ENCODE peak calls at places on chromosome 4, in eight cellular contexts. P is uterus, D is fibroblast of lung, T is ovary, A is fibroblast of pulmonary artery, B is dorsolateral prefrontal cortex, R is upper lobe of left lung, O is breast epithelium. Q is an unnamed sample.
A peak's percentile ranks its signal among the peaks of the same experiment; 100 is the strongest.

GRCh38 chr4:15883611-15884243 is 54.8 kb downstream of the FGFBP1 start:
- DNase-seq in T (no peak), O (no peak), B (no peak), R (no peak), D (no peak), P (no peak), A (no peak), Q (no peak)

GRCh38 chr4:147139455-147140198 is 194.0 kb upstream of the TTC29 start:
- DNase-seq in T (no peak), B (no peak), D (no peak), P (no peak), A (no peak), O (no peak), R (no peak), Q (no peak)

GRCh38 chr4:112633477-112634235 is 3.1 kb downstream of the ZGRF1 start:
- DNase-seq in R (no peak), O (no peak), A (peak; percentile 71), T (no peak), D (peak; percentile 23), P (no peak), B (no peak), Q (peak; percentile 48)

GRCh38 chr4:142959156-142959555 is 113.1 kb upstream of the INPP4B start:
- DNase-seq in B (no peak), D (peak; percentile 27), O (no peak), R (no peak), A (no peak), T (no peak), P (no peak), Q (peak; percentile 1)

GRCh38 chr4:42588909-42589308 is 68.0 kb downstream of the ATP8A1 start:
- DNase-seq in P (no peak), O (no peak), T (no peak), A (no peak), R (no peak), D (no peak), B (no peak), Q (no peak)

GRCh38 chr4:99405433-99406115 is 29.6 kb downstream of the ADH7 start:
- DNase-seq in T (peak; percentile 89), R (peak; percentile 44), D (peak; percentile 65), B (no peak), O (peak; percentile 49), A (peak; percentile 90), P (peak; percentile 83), Q (peak; percentile 82)

GRCh38 chr4:171650543-171650942 is 162.7 kb upstream of the GALNTL6 start:
- DNase-seq in R (no peak), T (no peak), D (no peak), B (no peak), P (no peak), A (no peak), O (no peak), Q (no peak)

GRCh38 chr4:141636771-141637460 is 533 bp downstream of the IL15 start:
- DNase-seq in D (peak; percentile 69), O (peak; percentile 17), A (peak; percentile 51), R (peak; percentile 34), B (no peak), P (peak; percentile 29), T (peak; percentile 17), Q (peak; percentile 72)

GRCh38 chr4:27149541-27150212 is 289.0 kb downstream of the STIM2 start:
- DNase-seq in R (no peak), A (peak; percentile 14), B (no peak), D (peak; percentile 80), O (no peak), P (no peak), T (no peak), Q (peak; percentile 40)

GRCh38 chr4:15451866-15452765 is 17.6 kb upstream of the CC2D2A start:
- DNase-seq in D (peak; percentile 99), B (no peak), T (no peak), P (no peak), A (peak; percentile 93), R (no peak), O (no peak), Q (peak; percentile 89)

GRCh38 chr4:2534904-2535385 is 1.5 kb upstream of the FAM193A start:
- DNase-seq in D (no peak), P (no peak), A (no peak), B (no peak), T (no peak), R (no peak), O (no peak), Q (no peak)

GRCh38 chr4:153362184-153362583 is 17.7 kb downstream of the MND1 start:
- DNase-seq in T (no peak), O (no peak), R (no peak), B (no peak), P (no peak), A (peak; percentile 47), D (no peak), Q (peak; percentile 48)

GRCh38 chr4:20044936-20045335 is 206.8 kb upstream of the SLIT2 start:
- DNase-seq in D (no peak), B (no peak), R (no peak), P (no peak), A (no peak), O (no peak), T (no peak), Q (no peak)

GRCh38 chr4:140661550-140661949 is 92.8 kb upstream of the UCP1 start:
- DNase-seq in O (no peak), D (no peak), P (no peak), R (no peak), A (no peak), B (no peak), T (no peak), Q (no peak)

GRCh38 chr4:66266035-66266434 is 595.7 kb upstream of the EPHA5 start:
- DNase-seq in P (no peak), B (no peak), D (no peak), R (no peak), T (no peak), A (no peak), O (no peak), Q (no peak)

GRCh38 chr4:2472187-2472586 is 3.3 kb downstream of the RNF4 start:
- DNase-seq in P (no peak), A (peak; percentile 31), D (peak; percentile 39), B (no peak), R (no peak), T (no peak), O (no peak), Q (peak; percentile 65)

GRCh38 chr4:112766422-112766821 is 129.5 kb downstream of the LARP7 start:
- DNase-seq in D (peak; percentile 20), P (no peak), O (no peak), A (peak; percentile 41), T (no peak), B (no peak), R (no peak), Q (peak; percentile 26)

DNA sequence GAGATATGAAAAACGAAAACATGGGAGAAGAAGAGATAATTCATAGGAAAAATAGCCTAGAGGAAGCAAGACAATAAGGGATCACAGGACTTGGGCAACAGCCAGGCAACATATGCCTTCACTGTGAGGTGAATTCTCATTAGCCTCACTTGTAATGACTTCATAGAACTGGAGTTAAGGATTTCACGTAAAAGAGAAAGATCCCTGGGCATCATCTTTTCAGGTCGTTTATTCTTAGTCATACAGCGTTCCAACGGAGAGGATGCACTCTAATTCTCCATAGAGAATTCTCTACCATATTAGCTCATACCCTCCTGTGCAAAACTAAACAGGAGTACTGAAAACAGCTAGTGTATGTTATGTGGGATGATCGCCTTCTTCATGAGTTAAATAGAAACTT is 1.4 kb downstream of the PRKG2 start:
- DNase-seq in T (no peak), D (no peak), R (no peak), P (no peak), O (no peak), A (no peak), B (no peak), Q (no peak)
- H3K4me3 ChIP-seq in T (no peak overlapping the region), D (peak overlapping the region; percentile 77), R (peak overlapping the region; percentile 58), P (no peak overlapping the region), O (no peak overlapping the region), A (no peak overlapping the region), B (no peak overlapping the region), Q (no peak overlapping the region)

GRCh38 chr4:87975466-87975865 is at the start of gene SPP1:
- DNase-seq in P (no peak), O (no peak), A (peak; percentile 8), T (no peak), R (peak; percentile 27), D (peak; percentile 68), B (peak; percentile 81), Q (no peak)
- TF ChIP-seq CTCF in P (no peak), O (no peak), A (no peak), T (no peak), R (no peak), D (no peak), B (no peak), Q (no peak)

GRCh38 chr4:41433361-41433760 is 104.6 kb upstream of the LIMCH1 start:
- DNase-seq in D (no peak), T (no peak), P (no peak), R (no peak), O (no peak), A (no peak), B (no peak), Q (no peak)

GRCh38 chr4:41432219-41432618 is 105.7 kb upstream of the LIMCH1 start:
- DNase-seq in B (no peak), T (no peak), D (no peak), A (no peak), O (no peak), R (no peak), P (no peak), Q (no peak)

GRCh38 chr4:41430796-41431195 is 107.2 kb upstream of the LIMCH1 start:
- DNase-seq in A (no peak), R (no peak), D (peak; percentile 18), T (no peak), P (no peak), O (no peak), B (no peak), Q (no peak)

GRCh38 chr4:41435509-41435908 is 102.4 kb upstream of the LIMCH1 start:
- DNase-seq in B (no peak), A (no peak), P (no peak), D (no peak), T (no peak), R (no peak), O (no peak), Q (no peak)

GRCh38 chr4:41432889-41433288 is 105.1 kb upstream of the LIMCH1 start:
- DNase-seq in T (no peak), O (no peak), P (no peak), A (peak; percentile 63), D (peak; percentile 94), B (no peak), R (no peak), Q (peak; percentile 38)
- H3K4me3 ChIP-seq in T (no peak overlapping the region), O (no peak overlapping the region), P (no peak overlapping the region), A (no peak overlapping the region), D (no peak overlapping the region), B (no peak overlapping the region), R (no peak overlapping the region), Q (no peak overlapping the region)

GRCh38 chr4:77471821-77472495 is 133.7 kb upstream of the CXCL13 start:
- DNase-seq in R (no peak), O (peak; percentile 29), A (no peak), P (no peak), T (no peak), B (no peak), D (no peak), Q (no peak)

DNA sequence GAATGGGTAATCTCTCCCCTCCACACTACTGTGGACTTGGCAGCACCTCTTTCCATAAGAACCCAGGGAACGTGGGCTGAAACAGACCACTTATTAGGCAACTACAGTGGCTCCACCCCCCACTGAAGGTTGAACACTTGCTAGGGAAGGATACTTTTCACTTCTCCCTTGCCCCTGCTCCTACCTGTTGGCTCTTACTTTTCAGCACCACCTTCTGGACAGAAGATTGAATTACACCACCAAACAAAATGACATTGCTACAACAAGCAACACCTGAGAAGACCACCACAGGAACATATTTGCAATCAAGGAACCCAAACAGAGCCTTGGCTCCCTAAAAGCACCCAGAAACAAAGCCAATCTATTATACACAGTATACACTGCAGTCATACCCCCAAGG is 132.1 kb upstream of the CXCL13 start:
- DNase-seq in A (peak; percentile 25), D (no peak), R (no peak), B (no peak), T (no peak), P (no peak), O (no peak), Q (peak; percentile 13)
- TF ChIP-seq CTCF in A (peak; percentile 46), D (peak; percentile 23), R (no peak), B (no peak), T (no peak), P (no peak), O (peak; percentile 8), Q (peak; percentile 56)

Q was measured in fibroblast of villous mesenchyme.